ENCODE peak calls at places on chromosomes 6 and 20, in four cellular contexts. E, D, X and L are unnamed samples.

GRCh38 chr20:5987383-5987782 is 36.9 kb downstream of the MCM8 start:
- DNase-seq in E (no peak), D (no peak), X (no peak), L (no peak)

GRCh38 chr20:36384022-36384619 is 78.0 kb downstream of the DLGAP4 start:
- DNase-seq in E (peak), D (peak), X (peak), L (peak)

GRCh38 chr6:159045826-159046225 is 1.0 kb upstream of the TAGAP start:
- DNase-seq in E (no peak), D (no peak), X (no peak), L (no peak)

GRCh38 chr20:20594171-20594530 is 118.3 kb downstream of the RALGAPA2 start:
- DNase-seq in E (peak), D (peak), X (peak), L (no peak)

GRCh38 chr6:20644667-20645370 is 110.6 kb downstream of the CDKAL1 start:
- DNase-seq in E (no peak), D (peak), X (no peak), L (no peak)

GRCh38 chr6:42523158-42523814 is 40.5 kb upstream of the UBR2 start:
- DNase-seq in E (no peak), D (peak), X (no peak), L (no peak)

GRCh38 chr20:14583413-14583812 is 246.0 kb upstream of the FLRT3 start:
- DNase-seq in E (no peak), D (peak), X (no peak), L (no peak)

GRCh38 chr20:64106981-64107735 is at the start of gene NPBWR2:
- DNase-seq in E (peak), D (no peak), X (no peak), L (peak)

GRCh38 chr6:97312241-97312640 is 29.2 kb upstream of the MMS22L start:
- DNase-seq in E (no peak), D (no peak), X (no peak), L (no peak)

GRCh38 chr20:57467742-57468141 is 57.2 kb downstream of the CTCFL start:
- DNase-seq in E (no peak), D (no peak), X (no peak), L (no peak)
- H2BK5ac ChIP-seq in E (no peak), D (no peak), X (no peak), L (no peak)

DNA sequence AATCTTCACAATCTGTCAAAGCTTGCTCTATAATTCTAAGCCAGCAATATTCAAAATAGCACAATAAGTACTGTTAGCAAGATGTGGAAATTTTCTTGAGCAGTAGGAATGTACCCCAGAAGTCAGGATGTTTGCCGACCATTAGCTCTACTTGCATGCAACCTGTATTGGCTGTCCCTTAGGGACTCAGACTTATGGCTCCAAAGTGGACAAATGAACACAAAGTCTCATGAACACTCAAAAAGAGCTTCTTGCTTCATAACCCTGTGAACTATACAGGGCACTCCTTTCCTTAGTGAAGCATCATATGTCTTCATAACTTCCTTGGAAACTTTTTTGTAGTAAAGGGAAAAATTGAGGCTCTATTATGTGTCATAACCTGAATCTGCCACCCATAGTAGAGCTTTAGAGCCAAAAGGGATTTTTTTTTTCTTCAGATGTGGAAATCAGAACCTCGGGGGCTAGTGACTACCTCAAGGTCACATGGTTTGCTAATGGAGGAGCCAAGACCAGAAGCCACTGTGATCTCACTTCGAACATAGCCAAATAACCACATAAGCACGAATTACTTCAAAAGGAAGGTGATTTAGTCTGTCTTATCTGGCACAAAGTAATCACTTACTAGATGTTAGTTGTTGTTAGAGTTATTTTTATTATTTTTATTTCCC is 54.6 kb downstream of the ADGRG6 start:
- DNase-seq in E (no peak), D (peak), X (no peak), L (no peak)
- H4K8ac ChIP-seq in E (no peak), D (no peak), X (no peak), L (no peak)

GRCh38 chr6:155313602-155314091 is 637 bp downstream of the TFB1M start:
- DNase-seq in E (no peak), D (no peak), X (no peak), L (no peak)

GRCh38 chr6:155316419-155316818 is 2.1 kb upstream of the TFB1M start:
- DNase-seq in E (no peak), D (no peak), X (no peak), L (no peak)

GRCh38 chr6:155314092-155314772 is at the start of gene TFB1M:
- DNase-seq in E (peak), D (peak), X (peak), L (peak)

GRCh38 chr6:155315516-155315871 is 1.2 kb upstream of the TFB1M start:
- DNase-seq in E (no peak), D (no peak), X (no peak), L (no peak)

GRCh38 chr6:155314773-155315515 is 660 bp upstream of the TFB1M start:
- DNase-seq in E (no peak), D (peak), X (no peak), L (no peak)
- H2BK5ac ChIP-seq in E (peak), D (peak), X (no peak), L (no peak)

GRCh38 chr6:2971420-2972218 is at the start of gene SERPINB6:
- DNase-seq in E (no peak), D (peak), X (no peak), L (no peak)
- H4K8ac ChIP-seq in E (peak), D (peak), X (no peak), L (no peak)

GRCh38 chr6:27177454-27178000 is 70.0 kb upstream of the PRSS16 start:
- DNase-seq in E (peak), D (peak), X (peak), L (peak)
- H2BK5ac ChIP-seq in E (no peak), D (peak), X (peak), L (no peak)

GRCh38 chr20:50152394-50153152 is 950 bp downstream of the PEDS1 start:
- DNase-seq in E (peak), D (no peak), X (no peak), L (no peak)
- H4K8ac ChIP-seq in E (no peak), D (no peak), X (no peak), L (no peak)

DNA sequence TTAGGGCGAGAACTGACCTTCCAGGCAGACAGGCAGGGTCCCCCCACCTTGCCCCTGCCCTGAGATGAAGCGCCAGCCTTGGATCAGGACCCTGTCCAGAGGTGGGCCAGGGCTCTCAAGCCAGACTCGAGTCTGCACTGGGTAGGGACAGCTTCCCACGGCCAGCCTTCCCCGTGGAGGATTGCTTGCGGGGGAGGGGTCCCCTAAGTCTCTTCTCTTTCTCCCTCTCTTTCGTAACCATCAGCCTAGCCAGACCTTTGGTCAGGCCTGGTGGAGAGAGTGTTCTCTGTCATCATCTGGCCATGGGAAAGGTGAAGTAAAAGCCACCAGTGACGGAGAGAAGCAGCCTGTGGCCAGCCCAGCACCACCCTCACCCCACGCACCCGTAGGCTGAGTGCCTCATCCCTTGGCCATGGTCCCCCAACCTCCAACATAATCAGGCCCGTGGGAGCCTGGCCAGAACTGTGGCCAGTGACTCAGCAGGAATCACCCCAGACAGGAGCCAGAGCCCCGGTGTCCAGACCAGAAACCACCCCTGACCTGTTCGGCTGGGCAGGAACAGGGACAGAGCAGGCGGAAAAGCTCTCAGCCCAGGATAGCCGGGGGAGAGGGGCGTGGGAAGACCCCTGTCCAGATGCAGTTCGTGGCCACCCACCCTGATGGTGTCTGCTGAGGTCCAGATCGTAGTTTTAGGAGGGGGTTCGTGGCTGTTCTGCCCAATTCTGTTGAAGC is 47.1 kb downstream of the SNAI1 start:
- DNase-seq in E (no peak), D (peak), X (no peak), L (no peak)
- H2BK5ac ChIP-seq in E (peak), D (peak), X (peak), L (no peak)